ENCODE peak calls at places on chromosomes 3 and 15, in eight cellular contexts. One of them, this sample, is unnamed.

GRCh38 chr3:27628029-27628750 is 93.9 kb downstream of the EOMES start:
- DNase-seq in epithelial cell of esophagus: no peak
- DNase-seq in H4: no peak
- DNase-seq in hippocampal formation: no peak
- DNase-seq in T-helper 9 cell: no peak
- DNase-seq in COR-L47: no peak
- DNase-seq in NCI-H345: no peak
- DNase-seq in tibial nerve: no peak
- DNase-seq in this sample: no peak

GRCh38 chr3:57065588-57065987 is 5.1 kb downstream of the SPATA12 start:
- DNase-seq in epithelial cell of esophagus: peak
- DNase-seq in H4: no peak
- DNase-seq in hippocampal formation: no peak
- DNase-seq in T-helper 9 cell: no peak
- DNase-seq in COR-L47: no peak
- DNase-seq in NCI-H345: no peak
- DNase-seq in tibial nerve: no peak
- DNase-seq in this sample: no peak

GRCh38 chr3:44104668-44105321 is 136.9 kb upstream of the TOPAZ1 start:
- DNase-seq in epithelial cell of esophagus: peak
- DNase-seq in H4: peak
- DNase-seq in hippocampal formation: no peak
- DNase-seq in T-helper 9 cell: no peak
- DNase-seq in COR-L47: no peak
- DNase-seq in NCI-H345: no peak
- DNase-seq in tibial nerve: no peak
- DNase-seq in this sample: no peak

GRCh38 chr3:194757629-194758028 is 71.9 kb downstream of the FAM43A start:
- DNase-seq in epithelial cell of esophagus: no peak
- DNase-seq in H4: no peak
- DNase-seq in hippocampal formation: peak
- DNase-seq in T-helper 9 cell: no peak
- DNase-seq in COR-L47: no peak
- DNase-seq in NCI-H345: no peak
- DNase-seq in tibial nerve: no peak
- DNase-seq in this sample: no peak

GRCh38 chr3:5733995-5734394 is 546.5 kb downstream of the EDEM1 start:
- DNase-seq in epithelial cell of esophagus: no peak
- DNase-seq in H4: no peak
- DNase-seq in hippocampal formation: no peak
- DNase-seq in T-helper 9 cell: no peak
- DNase-seq in COR-L47: no peak
- DNase-seq in NCI-H345: no peak
- DNase-seq in tibial nerve: no peak
- DNase-seq in this sample: no peak

GRCh38 chr15:48493084-48493762 is 152.3 kb downstream of the FBN1 start:
- DNase-seq in epithelial cell of esophagus: peak
- DNase-seq in H4: peak
- DNase-seq in hippocampal formation: no peak
- DNase-seq in T-helper 9 cell: no peak
- DNase-seq in COR-L47: no peak
- DNase-seq in NCI-H345: no peak
- DNase-seq in tibial nerve: no peak
- DNase-seq in this sample: no peak

GRCh38 chr15:80776420-80777045 is 2.6 kb upstream of the CEMIP start:
- DNase-seq in epithelial cell of esophagus: peak
- DNase-seq in H4: peak
- DNase-seq in hippocampal formation: peak
- DNase-seq in T-helper 9 cell: peak
- DNase-seq in COR-L47: peak
- DNase-seq in NCI-H345: peak
- DNase-seq in tibial nerve: peak
- DNase-seq in this sample: peak

GRCh38 chr3:55204417-55204816 is 276.6 kb upstream of the LRTM1 start:
- DNase-seq in epithelial cell of esophagus: no peak
- DNase-seq in H4: no peak
- DNase-seq in hippocampal formation: no peak
- DNase-seq in T-helper 9 cell: no peak
- DNase-seq in COR-L47: no peak
- DNase-seq in NCI-H345: no peak
- DNase-seq in tibial nerve: no peak
- DNase-seq in this sample: no peak

GRCh38 chr3:190224466-190225185 is 97.6 kb downstream of the CLDN1 start:
- DNase-seq in epithelial cell of esophagus: no peak
- DNase-seq in H4: no peak
- DNase-seq in hippocampal formation: no peak
- DNase-seq in T-helper 9 cell: no peak
- DNase-seq in COR-L47: no peak
- DNase-seq in NCI-H345: no peak
- DNase-seq in tibial nerve: no peak
- DNase-seq in this sample: no peak